ENCODE peak calls at places on chromosomes 12 and 14, in seven cellular contexts. K, H, W, B, O, V and I are unnamed samples.

GRCh38 chr12:14654416-14654815 is 42.0 kb downstream of the GUCY2C start:
- DNase-seq in B (no peak), H (no peak), W (no peak), V (no peak), K (no peak), O (no peak), I (no peak)

GRCh38 chr14:91911474-91912032 is 35.9 kb downstream of the FBLN5 start:
- DNase-seq in B (no peak), V (peak), W (peak), O (no peak), K (peak), H (no peak), I (no peak)

GRCh38 chr12:70646850-70647249 is 9.6 kb upstream of the PTPRB start:
- DNase-seq in W (peak), B (no peak), V (peak), O (no peak), H (no peak), K (peak), I (no peak)

GRCh38 chr14:104125011-104125410 is 13.4 kb upstream of the KIF26A start:
- DNase-seq in O (no peak), V (no peak), W (no peak), H (no peak), K (no peak), B (no peak), I (no peak)

GRCh38 chr14:104158827-104159798 is 20.7 kb downstream of the KIF26A start:
- DNase-seq in V (no peak), H (peak), K (no peak), B (no peak), O (no peak), W (no peak), I (no peak)

GRCh38 chr12:101935769-101936741 is 58.7 kb downstream of the DRAM1 start:
- DNase-seq in W (peak), V (peak), B (no peak), K (peak), O (peak), H (peak), I (peak)

GRCh38 chr12:49264466-49264872 is 413 bp upstream of the TUBA1C start:
- DNase-seq in K (peak), W (peak), B (no peak), H (no peak), O (no peak), V (no peak), I (no peak)

GRCh38 chr14:45091696-45092095 is 7.8 kb downstream of the PRPF39 start:
- DNase-seq in O (no peak), K (peak), H (no peak), V (peak), W (peak), B (no peak), I (no peak)

GRCh38 chr12:85580562-85581168 is 255.5 kb downstream of the RASSF9 start:
- DNase-seq in W (peak), B (no peak), V (peak), O (no peak), K (peak), H (no peak), I (no peak)

GRCh38 chr14:105204206-105204930 is 23.3 kb upstream of the NUDT14 start:
- DNase-seq in B (no peak), W (peak), H (peak), O (no peak), K (no peak), V (peak), I (no peak)

GRCh38 chr14:28083456-28083855 is 683.1 kb upstream of the FOXG1 start:
- DNase-seq in H (no peak), V (no peak), W (no peak), K (no peak), B (no peak), O (no peak), I (no peak)

GRCh38 chr12:75505706-75506312 is 5.6 kb downstream of the KRR1 start:
- DNase-seq in K (peak), B (no peak), O (no peak), W (peak), V (peak), H (no peak), I (no peak)

GRCh38 chr14:52948039-52948438 is 2.8 kb downstream of the FERMT2 start:
- DNase-seq in W (no peak), B (no peak), V (no peak), K (no peak), O (no peak), H (no peak), I (no peak)

GRCh38 chr12:113569841-113570240 is 98.2 kb upstream of the LHX5 start:
- DNase-seq in V (no peak), W (no peak), K (no peak), B (no peak), H (no peak), O (no peak), I (no peak)

GRCh38 chr12:6869049-6870021 is 2.0 kb downstream of the TPI1 start:
- DNase-seq in O (peak), W (peak), B (no peak), H (peak), V (peak), K (peak), I (peak)

GRCh38 chr14:87045956-87046355 is 947.0 kb downstream of the GALC start:
- DNase-seq in B (no peak), H (no peak), W (no peak), V (no peak), K (no peak), O (no peak), I (no peak)

GRCh38 chr14:87045241-87045640 is 947.7 kb downstream of the GALC start:
- DNase-seq in H (no peak), B (no peak), K (no peak), O (no peak), V (no peak), W (no peak), I (no peak)

GRCh38 chr14:87043667-87044200 is 949.2 kb downstream of the GALC start:
- DNase-seq in W (no peak), B (no peak), K (no peak), V (no peak), O (no peak), H (no peak), I (no peak)

GRCh38 chr14:87044807-87045206 is 948.2 kb downstream of the GALC start:
- DNase-seq in B (no peak), V (no peak), H (no peak), O (no peak), W (no peak), K (no peak), I (no peak)

GRCh38 chr14:87041290-87042020 is 951.5 kb downstream of the GALC start:
- DNase-seq in B (no peak), O (no peak), H (no peak), W (no peak), V (no peak), K (no peak), I (no peak)
- H3K4me3 ChIP-seq in B (no peak), O (no peak), H (no peak), W (no peak), V (no peak), K (no peak), I (no peak)

DNA sequence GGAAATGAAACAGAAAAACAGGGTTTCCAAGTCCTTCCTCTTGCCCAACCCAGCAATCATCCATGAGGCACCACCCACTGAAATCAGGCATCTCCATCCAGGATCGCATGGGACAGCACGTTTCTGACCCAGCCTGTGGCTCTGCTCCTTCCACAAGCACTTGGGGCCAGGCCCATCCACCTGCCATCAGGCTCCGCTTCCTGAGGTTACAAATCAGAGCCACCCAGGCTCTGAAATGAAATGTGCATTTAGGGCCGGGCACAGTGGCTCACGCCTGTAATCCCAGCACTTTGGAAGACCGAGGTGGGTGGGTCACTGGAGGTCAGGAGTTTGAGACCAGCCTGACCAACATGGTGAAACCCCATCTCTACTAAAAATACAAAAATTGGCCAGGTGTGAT is 717 bp upstream of the KRT78 start:
- DNase-seq in W (no peak), B (no peak), H (no peak), V (no peak), K (no peak), O (no peak), I (no peak)
- H3K4me3 ChIP-seq in W (no peak), B (no peak), H (no peak), V (no peak), K (no peak), O (no peak), I (no peak)

GRCh38 chr12:124567673-124568373 is 411 bp upstream of the NCOR2 start:
- DNase-seq in H (peak), K (peak), O (peak), V (peak), W (peak), B (peak), I (peak)

GRCh38 chr12:124569375-124570148 is 2.1 kb upstream of the NCOR2 start:
- DNase-seq in V (no peak), H (no peak), O (no peak), K (no peak), B (no peak), W (no peak), I (no peak)

GRCh38 chr12:124571556-124571955 is 4.1 kb upstream of the NCOR2 start:
- DNase-seq in O (no peak), H (no peak), V (no peak), K (no peak), W (no peak), B (no peak), I (no peak)

GRCh38 chr12:124568431-124569374 is 1.3 kb upstream of the NCOR2 start:
- DNase-seq in W (peak), O (peak), V (peak), K (peak), H (peak), B (no peak), I (peak)

GRCh38 chr12:124570810-124571209 is 3.4 kb upstream of the NCOR2 start:
- DNase-seq in V (no peak), W (no peak), B (no peak), H (no peak), K (no peak), O (no peak), I (no peak)
- H3K4me3 ChIP-seq in V (no peak), W (no peak), B (no peak), H (no peak), K (no peak), O (no peak), I (no peak)

GRCh38 chr12:131028587-131029338 is 75.1 kb downstream of the ADGRD1 start:
- DNase-seq in V (no peak), O (no peak), K (no peak), H (peak), W (no peak), B (no peak), I (peak)

GRCh38 chr12:131033486-131033885 is 79.8 kb downstream of the ADGRD1 start:
- DNase-seq in B (no peak), V (no peak), H (no peak), W (no peak), O (no peak), K (no peak), I (no peak)

GRCh38 chr12:131033886-131034482 is 80.3 kb downstream of the ADGRD1 start:
- DNase-seq in B (no peak), V (no peak), K (no peak), H (no peak), O (no peak), W (no peak), I (no peak)

GRCh38 chr12:131027876-131028586 is 74.3 kb downstream of the ADGRD1 start:
- DNase-seq in H (no peak), V (no peak), K (no peak), O (no peak), W (no peak), B (no peak), I (no peak)

GRCh38 chr12:131030472-131031328 is 77.0 kb downstream of the ADGRD1 start:
- DNase-seq in V (no peak), W (no peak), O (no peak), K (no peak), H (no peak), B (no peak), I (no peak)
- H3K4me3 ChIP-seq in V (no peak), W (no peak), O (no peak), K (no peak), H (no peak), B (no peak), I (no peak)

GRCh38 chr12:11730299-11731041 is 81.0 kb downstream of the ETV6 start:
- DNase-seq in B (no peak), K (no peak), H (no peak), O (no peak), W (no peak), V (no peak), I (no peak)
- H3K4me3 ChIP-seq in B (no peak), K (no peak), H (no peak), O (no peak), W (no peak), V (no peak), I (no peak)

GRCh38 chr12:48163150-48163747 is 5.9 kb upstream of the ASB8 start:
- DNase-seq in K (no peak), O (no peak), V (no peak), H (no peak), B (no peak), W (no peak), I (no peak)
- H3K4me3 ChIP-seq in K (no peak), O (no peak), V (no peak), H (no peak), B (no peak), W (no peak), I (peak)